ENCODE peak calls at places on chromosomes 3 and 15, in nine cellular contexts. J is AG04450; X is stimulated activated CD4-positive, alpha-beta T cell treated with anti-CD3 and anti-CD28 coated beads, Interleukin-15, amount 100 ng/mL, for 24 hours; F is SIG-M5; K is posterior cingulate gyrus; W is mesenchymal stem cell; O is NCI-H446 treated with DMSO at 0.1 percent for 48 hours; P is type B pancreatic cell; N is heart left ventricle. T is an unnamed sample.

GRCh38 chr3:120040813-120041377 is 53.4 kb downstream of the GSK3B start:
- DNase-seq in J (no peak), X (no peak), F (no peak), K (no peak), W (no peak), O (no peak), P (no peak), N (no peak), T (no peak)

GRCh38 chr3:150073513-150073912 is 102.8 kb upstream of the PFN2 start:
- DNase-seq in J (no peak), X (no peak), F (no peak), K (no peak), W (no peak), O (no peak), P (no peak), N (no peak), T (no peak)

GRCh38 chr15:81293728-81294500 is 30.0 kb downstream of the STARD5 start:
- DNase-seq in J (no peak), X (peak), F (peak), K (no peak), W (no peak), O (no peak), P (no peak), N (no peak), T (no peak)

GRCh38 chr3:14441240-14441919 is 39.0 kb downstream of the SLC6A6 start:
- DNase-seq in J (no peak), X (no peak), F (no peak), K (no peak), W (no peak), O (no peak), P (no peak), N (peak), T (no peak)

GRCh38 chr3:81364411-81364810 is 397.0 kb downstream of the GBE1 start:
- DNase-seq in J (no peak), X (no peak), F (no peak), K (no peak), W (no peak), O (no peak), P (no peak), N (no peak), T (no peak)

GRCh38 chr15:29008846-29009245 is 123.1 kb downstream of the APBA2 start:
- DNase-seq in J (peak), X (no peak), F (no peak), K (no peak), W (peak), O (no peak), P (no peak), N (no peak), T (no peak)

GRCh38 chr3:57152150-57152549 is 13.0 kb downstream of the IL17RD start:
- DNase-seq in J (no peak), X (no peak), F (no peak), K (no peak), W (no peak), O (no peak), P (no peak), N (no peak), T (no peak)

GRCh38 chr3:16881896-16882645 is 2.7 kb upstream of the PLCL2 start:
- DNase-seq in J (no peak), X (no peak), F (no peak), K (no peak), W (no peak), O (peak), P (no peak), N (no peak), T (no peak)

GRCh38 chr3:183664913-183665381 is 29.5 kb downstream of the KLHL24 start:
- DNase-seq in J (peak), X (no peak), F (no peak), K (no peak), W (peak), O (no peak), P (no peak), N (no peak), T (no peak)